ENCODE peak calls at places on chromosomes 13 and 19, in nine cellular contexts. B is transverse colon; S is nucleus accumbens; M is substantia nigra; O is AML-193; L is NCI-H69; G is activated T-helper 1 cell treated with anti-CD3 and anti-CD28 coated beads, Interleukin-12 subunit alpha, Interleukin-12 subunit beta, Interleukin-2, Interleukin-4 antibody, amounts not matched to agents 30 ng/mL and 10 ng/mL and 1 ng/mL, durations not matched to agents 14 hours and 24 hours and 36 hours; R is activated CD4-positive, alpha-beta T cell treated with anti-CD3 and anti-CD28 coated beads for 24 hours; P is fibroblast of gingiva. U is an unnamed sample.

GRCh38 chr19:48342841-48343540 is 17.6 kb downstream of the EMP3 start:
- DNase-seq in B (no peak), S (no peak), M (no peak), O (no peak), L (peak), G (no peak), R (no peak), P (no peak), U (no peak)

GRCh38 chr13:111944171-111944583 is 122.8 kb upstream of the SOX1 start:
- DNase-seq in B (no peak), S (no peak), M (no peak), O (no peak), L (no peak), G (no peak), R (no peak), P (no peak), U (no peak)

GRCh38 chr13:24076124-24076523 is 84.4 kb upstream of the SPATA13 start:
- DNase-seq in B (peak), S (no peak), M (no peak), O (no peak), L (no peak), G (no peak), R (no peak), P (peak), U (no peak)

GRCh38 chr19:38059897-38060296 is 152.9 kb downstream of the SIPA1L3 start:
- DNase-seq in B (no peak), S (no peak), M (no peak), O (peak), L (no peak), G (peak), R (no peak), P (no peak), U (no peak)

GRCh38 chr19:49071860-49072547 is 495 bp downstream of the KCNA7 start:
- DNase-seq in B (no peak), S (no peak), M (no peak), O (no peak), L (no peak), G (no peak), R (no peak), P (no peak), U (no peak)

GRCh38 chr13:41458939-41459753 is 1.8 kb downstream of the RGCC start:
- DNase-seq in B (peak), S (no peak), M (no peak), O (peak), L (peak), G (peak), R (peak), P (peak), U (peak)

GRCh38 chr13:37648604-37649003 is 50.0 kb upstream of the POSTN start:
- DNase-seq in B (no peak), S (no peak), M (no peak), O (no peak), L (no peak), G (no peak), R (no peak), P (peak), U (no peak)

GRCh38 chr13:46593403-46593802 is 40.4 kb downstream of the LRCH1 start:
- DNase-seq in B (no peak), S (no peak), M (no peak), O (no peak), L (no peak), G (peak), R (peak), P (no peak), U (no peak)

GRCh38 chr13:42498521-42498920 is 75.4 kb upstream of the TNFSF11 start:
- DNase-seq in B (no peak), S (no peak), M (no peak), O (no peak), L (peak), G (no peak), R (no peak), P (no peak), U (no peak)

GRCh38 chr13:108227651-108228272 is 9.6 kb downstream of the ABHD13 start:
- DNase-seq in B (no peak), S (no peak), M (no peak), O (peak), L (peak), G (no peak), R (no peak), P (peak), U (peak)

GRCh38 chr13:75302031-75302430 is 179.9 kb downstream of the TBC1D4 start:
- DNase-seq in B (no peak), S (no peak), M (no peak), O (no peak), L (no peak), G (no peak), R (no peak), P (no peak), U (no peak)

GRCh38 chr13:42007844-42008243 is 40.6 kb upstream of the DGKH start:
- DNase-seq in B (no peak), S (no peak), M (no peak), O (no peak), L (no peak), G (no peak), R (no peak), P (no peak), U (no peak)

GRCh38 chr13:48162182-48162581 is 67.3 kb upstream of the MED4 start:
- DNase-seq in B (no peak), S (no peak), M (no peak), O (peak), L (no peak), G (no peak), R (no peak), P (no peak), U (no peak)

GRCh38 chr13:19154843-19155242 is 26.8 kb downstream of the TUBA3C start:
- DNase-seq in B (no peak), S (no peak), M (no peak), O (no peak), L (no peak), G (no peak), R (no peak), P (no peak), U (no peak)

GRCh38 chr13:91145806-91146205 is 201.7 kb upstream of the MIR17HG start:
- DNase-seq in B (no peak), S (no peak), M (no peak), O (no peak), L (peak), G (no peak), R (no peak), P (no peak), U (no peak)

GRCh38 chr19:5178051-5178450 is 162.6 kb downstream of the PTPRS start:
- DNase-seq in B (no peak), S (no peak), M (no peak), O (no peak), L (no peak), G (no peak), R (no peak), P (no peak), U (no peak)

GRCh38 chr13:42548731-42549554 is 25.0 kb upstream of the TNFSF11 start:
- DNase-seq in B (peak), S (no peak), M (no peak), O (no peak), L (no peak), G (no peak), R (no peak), P (no peak), U (peak)

GRCh38 chr13:33940898-33941297 is 122.9 kb downstream of the RFC3 start:
- DNase-seq in B (no peak), S (no peak), M (no peak), O (no peak), L (peak), G (no peak), R (no peak), P (no peak), U (no peak)

GRCh38 chr13:77022341-77022740 is 4.6 kb downstream of the FBXL3 start:
- DNase-seq in B (no peak), S (no peak), M (no peak), O (peak), L (no peak), G (no peak), R (no peak), P (peak), U (no peak)

GRCh38 chr19:48596237-48596636 is 10.3 kb upstream of the SPACA4 start:
- DNase-seq in B (no peak), S (no peak), M (no peak), O (no peak), L (no peak), G (no peak), R (no peak), P (no peak), U (no peak)

GRCh38 chr13:19634129-19634740 is 776 bp downstream of the MPHOSPH8 start:
- DNase-seq in B (peak), S (peak), M (no peak), O (peak), L (peak), G (no peak), R (no peak), P (peak), U (no peak)

U was measured in Kasumi-1.